ENCODE peak calls at places on chromosomes 11 and 22, in six cellular contexts. N is K562, P is PC-3, A is GM12878, T is fibroblast of lung, K is astrocyte. H is an unnamed sample.

GRCh38 chr11:46391578-46392420 is at the start of gene CHRM4:
- DNase-seq in A (no peak), T (peak; percentile 24), N (peak; percentile 90), K (no peak), P (no peak), H (no peak)

GRCh38 chr11:130217632-130218031 is 58.0 kb downstream of the ST14 start:
- DNase-seq in A (no peak), N (no peak), T (no peak), P (no peak), K (no peak), H (no peak)

GRCh38 chr22:19797631-19798319 is 37.2 kb downstream of the TBX1 start:
- DNase-seq in T (no peak), N (no peak), A (no peak), P (no peak), K (no peak), H (no peak)

GRCh38 chr11:67356867-67357561 is 3.7 kb upstream of the POLD4 start:
- DNase-seq in K (peak; percentile 57), P (peak; percentile 90), A (no peak), T (peak; percentile 84), N (peak; percentile 77), H (no peak)

GRCh38 chr11:62804310-62805043 is 763 bp downstream of the NXF1 start:
- DNase-seq in A (no peak), P (peak; percentile 34), T (peak; percentile 56), K (peak; percentile 42), N (peak; percentile 16), H (no peak)

GRCh38 chr11:115607621-115608191 is 103.5 kb upstream of the CADM1 start:
- DNase-seq in A (no peak), P (no peak), T (no peak), N (no peak), K (peak; percentile 75), H (no peak)

GRCh38 chr11:111982019-111982464 is 43.2 kb upstream of the DLAT start:
- DNase-seq in P (peak; percentile 84), A (peak; percentile 5), T (peak; percentile 39), N (peak; percentile 63), K (peak; percentile 16), H (no peak)

GRCh38 chr11:65211293-65212105 is 29.8 kb downstream of the CAPN1 start:
- DNase-seq in A (no peak), P (no peak), K (no peak), T (no peak), N (no peak), H (no peak)

GRCh38 chr22:45550891-45551290 is 48.2 kb downstream of the FBLN1 start:
- DNase-seq in N (no peak), P (no peak), K (no peak), A (no peak), T (no peak), H (no peak)

GRCh38 chr11:104700609-104701008 is 197.7 kb downstream of the CASP12 start:
- DNase-seq in N (no peak), K (peak; percentile 97), P (no peak), T (peak; percentile 58), A (no peak), H (no peak)

GRCh38 chr11:121352301-121352891 is 59.8 kb downstream of the SC5D start:
- DNase-seq in N (no peak), T (no peak), K (no peak), A (no peak), P (no peak), H (no peak)

GRCh38 chr22:41488596-41489385 is 19.9 kb downstream of the ACO2 start:
- DNase-seq in P (no peak), N (no peak), A (no peak), T (no peak), K (no peak), H (no peak)

GRCh38 chr11:2577071-2578005 is 122.5 kb downstream of the KCNQ1OT1 start:
- DNase-seq in A (no peak), K (no peak), N (no peak), P (no peak), T (no peak), H (no peak)

GRCh38 chr22:37243402-37244113 is 511 bp downstream of the RAC2 start:
- DNase-seq in A (no peak), N (no peak), T (no peak), K (no peak), P (no peak), H (no peak)

GRCh38 chr11:47251751-47252150 is 3.1 kb upstream of the ACP2 start:
- DNase-seq in N (no peak), K (no peak), P (no peak), T (no peak), A (no peak), H (no peak)

GRCh38 chr11:2586793-2587131 is 113.0 kb downstream of the KCNQ1OT1 start:
- DNase-seq in K (no peak), P (no peak), A (no peak), N (no peak), T (no peak), H (no peak)

GRCh38 chr22:30970356-30970746 is 1.3 kb downstream of the TUG1 start:
- DNase-seq in A (no peak), P (no peak), T (no peak), K (no peak), N (no peak), H (no peak)

GRCh38 chr11:8336356-8337114 is 72.9 kb upstream of the LMO1 start:
- DNase-seq in N (no peak), T (no peak), K (no peak), A (no peak), P (peak; percentile 90), H (no peak)

GRCh38 chr11:72722050-72722748 is 30.0 kb downstream of the ARAP1 start:
- DNase-seq in A (no peak), K (peak; percentile 90), N (peak; percentile 82), T (peak; percentile 90), P (peak; percentile 88), H (peak; percentile 47)

GRCh38 chr11:72724851-72725730 is 27.1 kb downstream of the ARAP1 start:
- DNase-seq in T (peak; percentile 85), N (peak; percentile 79), K (peak; percentile 58), A (no peak), P (peak; percentile 95), H (peak; percentile 50)

GRCh38 chr11:72723508-72723907 is 28.7 kb downstream of the ARAP1 start:
- DNase-seq in T (no peak), K (no peak), A (no peak), N (no peak), P (no peak), H (no peak)

GRCh38 chr11:72725731-72726042 is 26.5 kb downstream of the ARAP1 start:
- DNase-seq in A (no peak), K (no peak), N (no peak), T (no peak), P (no peak), H (no peak)

DNA sequence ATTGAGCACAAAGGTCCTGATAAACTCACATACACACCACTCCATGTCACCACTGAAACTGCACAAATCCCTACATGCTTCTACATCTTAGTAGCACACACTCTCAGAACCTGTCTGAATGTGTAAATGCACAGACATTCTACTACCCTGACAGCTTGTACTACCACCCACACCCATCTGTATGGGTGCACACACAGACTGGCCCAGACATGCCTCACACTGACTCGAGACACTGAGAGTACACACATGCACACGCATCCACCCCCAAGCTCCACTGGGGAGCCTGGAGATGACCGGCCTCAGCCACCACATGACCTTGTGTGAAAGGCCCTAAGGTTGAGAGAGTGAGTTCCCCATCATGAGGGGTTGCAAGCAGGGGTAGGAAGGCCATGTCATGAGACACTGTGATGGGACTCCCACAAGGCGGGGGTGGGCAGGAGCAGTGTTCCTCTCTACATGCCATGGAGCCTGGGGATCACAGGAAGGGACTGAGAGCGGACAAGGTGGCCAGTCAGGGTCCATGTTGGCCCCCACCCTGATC is 28.1 kb downstream of the ARAP1 start:
- DNase-seq in N (no peak), P (no peak), K (no peak), T (no peak), A (no peak), H (no peak)
- H3K9ac ChIP-seq in N (no peak overlapping the region), P (no peak overlapping the region), K (peak overlapping the region; percentile 16), T (no peak overlapping the region), A (no peak overlapping the region), H (peak overlapping the region; percentile 8)

DNA sequence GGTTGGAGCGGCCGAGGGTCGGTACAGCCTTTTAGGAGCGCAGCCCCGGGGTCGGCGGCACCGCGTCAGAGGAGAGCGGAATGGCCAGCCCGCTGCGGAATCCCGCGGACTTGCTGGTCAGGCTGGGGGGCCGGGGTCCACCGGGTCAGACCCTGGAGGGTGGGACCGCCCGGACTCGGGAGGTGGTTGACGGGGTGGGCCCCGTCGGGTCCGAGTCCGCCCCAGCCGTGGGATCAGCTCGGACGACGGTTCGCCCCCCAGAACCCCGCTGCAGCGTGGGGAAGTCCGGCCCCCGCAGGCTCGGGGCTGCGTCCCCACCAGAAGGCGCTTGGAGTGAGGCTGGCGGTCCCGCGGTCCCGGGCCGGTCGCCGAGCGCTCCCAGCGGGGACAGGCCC is 301 bp upstream of the ADM2 start:
- DNase-seq in T (no peak), A (no peak), N (no peak), P (no peak), K (no peak), H (no peak)
- TF ChIP-seq EZH2 in T (peak; percentile 86), A (no peak), N (no peak), P (no peak), K (peak; percentile 97), H (no peak)

GRCh38 chr11:42542336-42542735 is 769.5 kb upstream of the API5 start:
- DNase-seq in A (no peak), N (no peak), T (no peak), K (no peak), P (no peak), H (no peak)

GRCh38 chr11:42543844-42544243 is 768.0 kb upstream of the API5 start:
- DNase-seq in T (no peak), K (no peak), P (no peak), A (no peak), N (no peak), H (no peak)

DNA sequence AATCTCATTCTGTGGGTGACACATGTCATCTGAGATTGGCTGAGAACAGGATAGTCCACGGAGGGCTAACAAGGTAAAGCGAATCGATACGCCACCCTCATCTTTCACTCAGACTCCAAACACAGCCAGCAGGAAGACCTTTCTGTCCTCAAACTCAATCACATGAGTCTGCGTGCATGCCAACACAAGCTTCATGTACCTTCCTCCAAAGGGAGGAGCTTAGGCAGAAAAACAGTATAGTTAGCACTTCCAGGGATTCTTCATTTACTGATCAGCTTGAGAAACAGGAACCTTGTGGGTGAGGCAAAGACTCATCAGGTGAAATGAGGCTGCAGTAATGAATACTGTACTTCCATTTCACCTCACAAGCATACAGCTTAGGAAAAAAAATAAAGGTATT is 767.1 kb upstream of the API5 start:
- DNase-seq in P (no peak), T (no peak), A (no peak), N (no peak), K (no peak), H (no peak)
- H3K9ac ChIP-seq in P (no peak overlapping the region), T (no peak overlapping the region), A (no peak overlapping the region), N (no peak overlapping the region), K (no peak overlapping the region), H (no peak overlapping the region)

GRCh38 chr22:26057731-26058130 is 111.5 kb upstream of the SEZ6L start:
- DNase-seq in K (no peak), A (no peak), N (no peak), T (no peak), P (no peak), H (no peak)

GRCh38 chr22:26053737-26054316 is 115.4 kb upstream of the SEZ6L start:
- DNase-seq in T (no peak), P (no peak), A (no peak), N (no peak), K (no peak), H (no peak)

GRCh38 chr22:26054846-26055245 is 114.4 kb upstream of the SEZ6L start:
- DNase-seq in K (no peak), P (no peak), A (no peak), N (no peak), T (no peak), H (no peak)

GRCh38 chr22:26056455-26056854 is 112.8 kb upstream of the SEZ6L start:
- DNase-seq in A (no peak), K (no peak), N (no peak), P (no peak), T (no peak), H (no peak)
- TF ChIP-seq EZH2 in A (no peak), K (no peak), N (no peak), P (no peak), T (no peak), H (no peak)

H was measured in SK-N-MC.